ENCODE peak calls at places on chromosomes 12 and 14, in five cellular contexts. D is IMR-90, H is sigmoid colon, Z is uterus, B is body of pancreas. C is an unnamed sample.
A peak's percentile ranks its signal among the peaks of the same experiment; 100 is the strongest.

GRCh38 chr12:83018063-83018462 is 331.4 kb downstream of the TMTC2 start:
- DNase-seq in D (no peak), H (no peak), Z (no peak), B (no peak), C (no peak)

GRCh38 chr12:115433014-115433634 is 749.1 kb upstream of the TBX3 start:
- DNase-seq in D (no peak), H (no peak), Z (no peak), B (no peak), C (no peak)

GRCh38 chr12:28568083-28568482 is 377.8 kb downstream of the CCDC91 start:
- DNase-seq in D (peak; percentile 95), H (peak; percentile 70), Z (peak; percentile 30), B (no peak), C (no peak)

GRCh38 chr12:122891661-122892525 is 4.0 kb downstream of the VPS37B start:
- DNase-seq in D (peak; percentile 88), H (no peak), Z (no peak), B (no peak), C (no peak)

GRCh38 chr12:7171854-7172253 is 17.6 kb upstream of the PEX5 start:
- DNase-seq in D (no peak), H (no peak), Z (no peak), B (no peak), C (no peak)

GRCh38 chr14:52992236-52992635 is 41.4 kb upstream of the FERMT2 start:
- DNase-seq in D (no peak), H (no peak), Z (no peak), B (no peak), C (no peak)

GRCh38 chr12:125259525-125259924 is 194.3 kb downstream of the AACS start:
- DNase-seq in D (no peak), H (no peak), Z (no peak), B (no peak), C (no peak)

GRCh38 chr14:73888971-73889370 is 2.3 kb downstream of the ZNF410 start:
- DNase-seq in D (peak; percentile 28), H (no peak), Z (no peak), B (no peak), C (no peak)

GRCh38 chr12:106126441-106127288 is 12.1 kb downstream of the NUAK1 start:
- DNase-seq in D (peak; percentile 80), H (peak; percentile 62), Z (peak; percentile 67), B (no peak), C (no peak)

GRCh38 chr12:20800160-20800559 is 10.3 kb upstream of the SLCO1B3 start:
- DNase-seq in D (no peak), H (no peak), Z (no peak), B (no peak), C (no peak)

GRCh38 chr14:91374287-91374880 is 43.2 kb downstream of the CCDC88C start:
- DNase-seq in D (no peak), H (no peak), Z (no peak), B (no peak), C (no peak)

GRCh38 chr12:42296503-42297109 is 29.3 kb downstream of the ZCRB1 start:
- DNase-seq in D (no peak), H (no peak), Z (no peak), B (no peak), C (no peak)

GRCh38 chr14:89349196-89350008 is 67.6 kb downstream of the FOXN3 start:
- DNase-seq in D (no peak), H (peak; percentile 81), Z (peak; percentile 65), B (peak; percentile 82), C (peak; percentile 57)

GRCh38 chr12:52428121-52428520 is 6.0 kb downstream of the KRT75 start:
- DNase-seq in D (no peak), H (no peak), Z (no peak), B (no peak), C (no peak)

GRCh38 chr14:45526715-45527549 is 273.9 kb upstream of the MIS18BP1 start:
- DNase-seq in D (no peak), H (no peak), Z (no peak), B (peak; percentile 65), C (no peak)

GRCh38 chr12:53427905-53428594 is 4.4 kb downstream of the AMHR2 start:
- DNase-seq in D (peak; percentile 97), H (no peak), Z (no peak), B (no peak), C (no peak)

GRCh38 chr12:92827836-92828431 is 101.2 kb downstream of the EEA1 start:
- DNase-seq in D (peak; percentile 49), H (no peak), Z (no peak), B (peak; percentile 30), C (no peak)

GRCh38 chr14:54138354-54139038 is 181.9 kb upstream of the BMP4 start:
- DNase-seq in D (no peak), H (no peak), Z (no peak), B (no peak), C (no peak)

GRCh38 chr14:103401223-103402214 is 16.3 kb downstream of the MARK3 start:
- DNase-seq in D (peak; percentile 87), H (no peak), Z (no peak), B (no peak), C (no peak)

GRCh38 chr14:73250781-73251500 is 13.6 kb downstream of the PAPLN start:
- DNase-seq in D (no peak), H (no peak), Z (no peak), B (no peak), C (no peak)

GRCh38 chr12:64760808-64761573 is 1.8 kb upstream of the GNS start:
- DNase-seq in D (no peak), H (no peak), Z (no peak), B (no peak), C (no peak)

GRCh38 chr12:55847603-55848329 is 5.0 kb upstream of the MMP19 start:
- DNase-seq in D (peak; percentile 100), H (peak; percentile 98), Z (peak; percentile 99), B (peak; percentile 63), C (peak; percentile 74)

DNA sequence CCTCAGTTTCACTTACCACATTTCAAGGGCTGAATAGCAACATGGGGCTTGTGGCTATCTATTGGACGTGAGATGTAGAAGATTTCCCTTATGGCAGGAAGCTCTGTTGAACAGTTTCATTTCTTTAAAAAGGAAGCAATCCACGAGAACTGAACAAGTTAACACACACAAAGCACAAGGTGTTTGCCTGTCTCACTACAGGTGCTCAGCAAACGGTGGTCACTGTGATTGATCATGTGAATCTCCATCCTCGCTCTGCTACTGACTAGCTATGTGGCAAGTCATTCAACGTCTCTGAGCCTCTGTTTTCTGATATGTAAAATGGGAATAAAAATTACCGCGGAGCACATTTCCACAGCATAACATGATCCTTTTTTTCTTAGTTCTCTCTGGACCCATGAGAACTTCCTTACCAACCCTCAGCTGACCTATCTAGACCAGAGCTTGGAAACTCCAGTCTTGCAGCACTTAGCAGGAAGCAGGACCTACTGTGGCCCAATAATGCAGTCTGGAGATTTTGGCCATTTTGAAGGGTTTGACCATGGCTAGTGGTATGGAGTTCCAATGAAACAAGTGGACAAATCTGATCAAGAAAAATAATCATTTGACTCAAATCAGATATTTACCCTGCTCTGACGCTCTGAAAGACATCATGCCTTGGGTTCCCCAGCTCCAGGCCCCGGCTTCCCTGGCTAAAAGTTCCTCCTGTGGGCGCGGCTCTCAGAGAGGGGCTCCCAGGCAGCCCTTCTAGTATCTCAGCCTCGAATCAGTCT is 278.8 kb downstream of the ZFP36L1 start:
- DNase-seq in D (no peak), H (no peak), Z (no peak), B (no peak), C (no peak)
- TF ChIP-seq POLR2A in D (no peak), H (no peak), Z (no peak), B (no peak), C (no peak)

DNA sequence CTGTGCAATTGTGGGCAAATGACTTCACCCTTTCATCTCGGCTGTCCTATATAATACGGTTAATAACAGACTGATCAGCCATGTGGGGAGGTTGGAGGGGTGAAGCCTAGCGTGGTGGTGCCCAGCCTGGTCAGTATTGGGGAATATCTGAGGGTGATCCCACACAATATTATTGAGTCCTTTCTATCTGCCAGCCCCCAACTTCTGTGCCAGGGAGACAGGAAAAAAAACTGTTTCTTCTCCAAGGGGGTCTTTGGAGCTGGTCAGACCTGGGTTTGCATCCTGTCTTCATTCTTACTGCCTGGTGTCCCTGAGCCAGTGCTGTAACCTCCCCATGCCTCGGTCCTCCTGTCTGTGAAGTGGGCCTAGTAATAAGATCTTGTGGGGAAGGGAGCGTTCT is 6.5 kb downstream of the CYP46A1 start:
- DNase-seq in D (no peak), H (peak; percentile 18), Z (no peak), B (no peak), C (no peak)
- H3K27me3 ChIP-seq in D (peaks cover 41% of the 10 kb centered on the region), H (no peaks in the 10 kb centered on the region), Z (no peaks in the 10 kb centered on the region), B (no peaks in the 10 kb centered on the region), C (no peaks in the 10 kb centered on the region)

DNA sequence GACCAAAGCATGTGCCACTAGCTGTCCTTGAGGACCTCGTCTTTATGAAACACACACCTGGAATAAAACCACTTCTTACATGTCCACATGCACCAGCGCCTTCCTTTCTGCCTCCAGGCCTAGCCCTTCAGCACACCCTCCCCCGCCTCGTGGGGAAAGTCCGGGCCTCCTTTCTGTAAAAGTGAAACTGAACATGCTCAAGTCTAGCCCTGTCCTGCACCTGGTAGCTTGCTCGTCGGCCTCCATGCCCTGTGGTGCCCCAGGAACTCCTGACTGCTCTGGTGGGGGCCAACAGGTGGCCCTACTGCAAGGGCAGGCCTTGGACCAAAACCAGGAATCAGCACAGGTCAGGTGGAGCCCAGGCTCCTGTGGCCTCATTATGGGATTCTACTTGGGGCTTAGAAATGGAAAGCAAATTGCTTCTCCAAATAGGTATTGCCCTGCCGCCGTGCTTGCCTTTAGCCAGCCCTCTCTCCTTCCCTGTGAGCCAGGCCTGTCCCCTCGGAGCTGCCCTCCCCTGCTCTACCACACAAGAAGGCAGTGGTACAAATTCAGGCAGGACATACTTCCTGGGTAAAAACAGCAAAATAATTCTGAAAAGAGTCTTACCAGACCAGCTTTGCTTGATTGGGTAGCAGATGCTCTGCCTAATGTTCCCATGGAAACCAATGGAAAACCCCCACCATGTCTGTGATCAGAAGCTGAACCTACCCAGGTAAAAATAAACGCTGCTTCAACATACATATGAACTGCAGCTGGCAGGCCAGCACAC is 43.5 kb downstream of the ERH start:
- DNase-seq in D (peak; percentile 5), H (peak; percentile 57), Z (no peak), B (no peak), C (no peak)
- TF ChIP-seq POLR2A in D (no peak), H (no peak), Z (no peak), B (no peak), C (no peak)

GRCh38 chr12:62259311-62259992 is 752 bp upstream of the USP15 start:
- DNase-seq in D (no peak), H (no peak), Z (no peak), B (peak; percentile 41), C (no peak)

GRCh38 chr12:62254967-62255366 is 5.2 kb upstream of the USP15 start:
- DNase-seq in D (no peak), H (no peak), Z (no peak), B (no peak), C (no peak)

GRCh38 chr12:62259993-62260732 is at the start of gene USP15:
- DNase-seq in D (peak; percentile 97), H (peak; percentile 98), Z (peak; percentile 96), B (peak; percentile 95), C (peak; percentile 97)

GRCh38 chr12:62258231-62258630 is 2.0 kb upstream of the USP15 start:
- DNase-seq in D (no peak), H (no peak), Z (no peak), B (no peak), C (no peak)

DNA sequence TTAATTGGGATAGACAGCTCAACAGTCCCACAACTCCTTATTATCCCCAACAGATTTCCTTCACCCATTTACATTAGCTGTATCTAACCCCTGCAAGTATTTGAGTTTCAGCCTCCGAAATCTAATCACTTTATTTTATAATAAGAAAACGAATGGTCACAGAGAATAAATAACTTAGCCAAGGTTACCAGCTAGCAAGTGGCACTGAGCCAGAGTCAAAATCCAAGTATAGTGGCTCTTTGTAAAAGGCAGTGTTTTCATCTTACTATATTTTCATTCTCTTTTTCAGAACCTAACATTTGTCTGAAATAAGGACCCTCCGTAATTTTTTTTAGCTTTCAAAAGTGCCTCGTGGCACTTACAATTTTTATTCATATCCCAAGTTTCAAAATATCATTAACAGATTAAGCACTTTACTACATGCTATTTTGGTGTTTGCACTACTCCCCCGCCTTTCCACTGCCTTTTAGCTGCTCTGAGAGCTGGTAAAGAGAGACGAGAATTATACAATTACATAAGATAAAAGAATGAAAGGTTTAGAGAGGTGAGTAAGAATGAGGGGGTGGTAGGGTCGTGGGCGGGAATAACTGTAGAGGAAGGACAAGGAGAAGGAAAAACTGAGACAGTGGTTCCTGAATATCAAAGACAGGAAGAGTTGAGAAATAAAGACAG is 3.7 kb upstream of the USP15 start:
- DNase-seq in D (peak; percentile 36), H (no peak), Z (no peak), B (peak; percentile 57), C (no peak)
- H3K27me3 ChIP-seq in D (no peaks in the 10 kb centered on the region), H (no peaks in the 10 kb centered on the region), Z (no peaks in the 10 kb centered on the region), B (no peaks in the 10 kb centered on the region), C (no peaks in the 10 kb centered on the region)

C was measured in right lobe of liver.